ENCODE peak calls at places on chromosome 14, in seven cellular contexts. F is fibroblast of pulmonary artery; E is H7; M is T-helper 1 cell; A is posterior cingulate gyrus; U is Calu3; R is CD8-positive, alpha-beta T cell. X is an unnamed sample.

GRCh38 chr14:105021656-105022275 is 883 bp upstream of the CDCA4 start:
- DNase-seq in F (peak), E (peak), M (no peak), A (no peak), U (peak), R (peak), X (peak)

GRCh38 chr14:89915114-89915878 is 39.2 kb downstream of the EFCAB11 start:
- DNase-seq in F (peak), E (peak), M (peak), A (peak), U (peak), R (peak), X (peak)

GRCh38 chr14:74219806-74220205 is 19.4 kb upstream of the VSX2 start:
- DNase-seq in F (no peak), E (no peak), M (no peak), A (no peak), U (no peak), R (no peak), X (no peak)

GRCh38 chr14:91135039-91135438 is 21.2 kb downstream of the DGLUCY start:
- DNase-seq in F (no peak), E (no peak), M (no peak), A (no peak), U (no peak), R (no peak), X (no peak)

GRCh38 chr14:21486640-21487087 is 9.7 kb downstream of the TOX4 start:
- DNase-seq in F (peak), E (no peak), M (no peak), A (no peak), U (no peak), R (no peak), X (no peak)

GRCh38 chr14:88289214-88289613 is 33.9 kb downstream of the KCNK10 start:
- DNase-seq in F (no peak), E (no peak), M (no peak), A (no peak), U (no peak), R (no peak), X (no peak)

GRCh38 chr14:73241481-73242165 is 4.3 kb downstream of the PAPLN start:
- DNase-seq in F (no peak), E (peak), M (no peak), A (no peak), U (no peak), R (no peak), X (no peak)

GRCh38 chr14:69077841-69078240 is 75.1 kb downstream of the DCAF5 start:
- DNase-seq in F (peak), E (no peak), M (no peak), A (no peak), U (peak), R (no peak), X (no peak)

GRCh38 chr14:99654235-99655000 is 9.5 kb downstream of the HHIPL1 start:
- DNase-seq in F (peak), E (no peak), M (no peak), A (peak), U (peak), R (no peak), X (peak)

GRCh38 chr14:99819514-99819913 is 26.3 kb downstream of the EML1 start:
- DNase-seq in F (no peak), E (peak), M (peak), A (no peak), U (no peak), R (no peak), X (no peak)

GRCh38 chr14:78959674-78960264 is 789.6 kb downstream of the NRXN3 start:
- DNase-seq in F (peak), E (peak), M (peak), A (peak), U (peak), R (peak), X (peak)